ENCODE peak calls at places on chromosomes 5 and 9, in four cellular contexts. One of them, this sample, is unnamed.

GRCh38 chr9:1253098-1253979 is 203.2 kb downstream of the DMRT2 start:
- DNase-seq in endothelial cell: no peak
- DNase-seq in effector memory CD4-positive, alpha-beta T cell: no peak
- DNase-seq in NCI-H1417: no peak
- DNase-seq in this sample: no peak

GRCh38 chr9:93713716-93714115 is 137.3 kb downstream of the PHF2 start:
- DNase-seq in NCI-H1417: no peak
- DNase-seq in effector memory CD4-positive, alpha-beta T cell: no peak
- DNase-seq in endothelial cell: no peak
- DNase-seq in this sample: no peak

GRCh38 chr9:91163441-91163772 is 198.3 kb downstream of the AUH start:
- DNase-seq in effector memory CD4-positive, alpha-beta T cell: no peak
- DNase-seq in NCI-H1417: no peak
- DNase-seq in endothelial cell: no peak
- DNase-seq in this sample: no peak

GRCh38 chr5:168984135-168984675 is 316.7 kb downstream of the SLIT3 start:
- DNase-seq in NCI-H1417: no peak
- DNase-seq in endothelial cell: no peak
- DNase-seq in effector memory CD4-positive, alpha-beta T cell: no peak
- DNase-seq in this sample: no peak

GRCh38 chr9:96029722-96030515 is 154.4 kb downstream of the ERCC6L2 start:
- DNase-seq in NCI-H1417: no peak
- DNase-seq in effector memory CD4-positive, alpha-beta T cell: no peak
- DNase-seq in endothelial cell: no peak
- DNase-seq in this sample: no peak

GRCh38 chr5:138745268-138745667 is 8.0 kb upstream of the CTNNA1 start:
- DNase-seq in endothelial cell: no peak
- DNase-seq in effector memory CD4-positive, alpha-beta T cell: no peak
- DNase-seq in NCI-H1417: no peak
- DNase-seq in this sample: no peak

GRCh38 chr9:15299374-15299939 is 7.6 kb downstream of the TTC39B start:
- DNase-seq in NCI-H1417: no peak
- DNase-seq in endothelial cell: no peak
- DNase-seq in effector memory CD4-positive, alpha-beta T cell: peak
- DNase-seq in this sample: no peak

GRCh38 chr5:97098864-97099454 is 43.5 kb downstream of the LIX1 start:
- DNase-seq in NCI-H1417: no peak
- DNase-seq in effector memory CD4-positive, alpha-beta T cell: no peak
- DNase-seq in endothelial cell: no peak
- DNase-seq in this sample: no peak

GRCh38 chr9:109245300-109245897 is 75.5 kb downstream of the EPB41L4B start:
- DNase-seq in NCI-H1417: peak
- DNase-seq in effector memory CD4-positive, alpha-beta T cell: no peak
- DNase-seq in endothelial cell: no peak
- DNase-seq in this sample: no peak

GRCh38 chr5:176203086-176203485 is 35.1 kb upstream of the SIMC1 start:
- DNase-seq in effector memory CD4-positive, alpha-beta T cell: no peak
- DNase-seq in NCI-H1417: no peak
- DNase-seq in endothelial cell: no peak
- DNase-seq in this sample: no peak

GRCh38 chr9:111886983-111887718 is 9.5 kb upstream of the UGCG start:
- DNase-seq in endothelial cell: no peak
- DNase-seq in NCI-H1417: no peak
- DNase-seq in effector memory CD4-positive, alpha-beta T cell: no peak
- DNase-seq in this sample: no peak

GRCh38 chr9:96150324-96151023 is 151.5 kb downstream of the HSD17B3 start:
- DNase-seq in effector memory CD4-positive, alpha-beta T cell: no peak
- DNase-seq in NCI-H1417: no peak
- DNase-seq in endothelial cell: no peak
- DNase-seq in this sample: peak

GRCh38 chr5:173324115-173325001 is 3.9 kb downstream of the STC2 start:
- DNase-seq in NCI-H1417: no peak
- DNase-seq in effector memory CD4-positive, alpha-beta T cell: no peak
- DNase-seq in endothelial cell: no peak
- DNase-seq in this sample: peak

GRCh38 chr5:133680830-133681555 is 68.7 kb upstream of the FSTL4 start:
- DNase-seq in endothelial cell: no peak
- DNase-seq in NCI-H1417: no peak
- DNase-seq in effector memory CD4-positive, alpha-beta T cell: no peak
- DNase-seq in this sample: no peak

GRCh38 chr5:138230261-138230660 is 17.1 kb upstream of the CDC23 start:
- DNase-seq in effector memory CD4-positive, alpha-beta T cell: no peak
- DNase-seq in NCI-H1417: no peak
- DNase-seq in endothelial cell: no peak
- DNase-seq in this sample: no peak

GRCh38 chr9:113622600-113623400 is 159.3 kb downstream of the RGS3 start:
- DNase-seq in endothelial cell: no peak
- DNase-seq in NCI-H1417: no peak
- DNase-seq in effector memory CD4-positive, alpha-beta T cell: no peak
- DNase-seq in this sample: no peak

GRCh38 chr9:134626576-134627416 is 14.8 kb upstream of the COL5A1 start:
- DNase-seq in NCI-H1417: no peak
- DNase-seq in effector memory CD4-positive, alpha-beta T cell: no peak
- DNase-seq in endothelial cell: no peak
- DNase-seq in this sample: no peak

GRCh38 chr5:100643473-100643872 is 108.3 kb downstream of the FAM174A start:
- DNase-seq in effector memory CD4-positive, alpha-beta T cell: no peak
- DNase-seq in endothelial cell: no peak
- DNase-seq in NCI-H1417: no peak
- DNase-seq in this sample: no peak

GRCh38 chr9:14296462-14296861 is 17.5 kb downstream of the NFIB start:
- DNase-seq in endothelial cell: no peak
- DNase-seq in NCI-H1417: no peak
- DNase-seq in effector memory CD4-positive, alpha-beta T cell: no peak
- DNase-seq in this sample: no peak

GRCh38 chr5:159866093-159866492 is 50.2 kb upstream of the ADRA1B start:
- DNase-seq in endothelial cell: no peak
- DNase-seq in NCI-H1417: no peak
- DNase-seq in effector memory CD4-positive, alpha-beta T cell: no peak
- DNase-seq in this sample: no peak

GRCh38 chr5:72525816-72526215 is 18.6 kb upstream of the ZNF366 start:
- DNase-seq in endothelial cell: no peak
- DNase-seq in effector memory CD4-positive, alpha-beta T cell: no peak
- DNase-seq in NCI-H1417: no peak
- DNase-seq in this sample: peak

GRCh38 chr5:178273665-178274541 is 41.3 kb upstream of the PHYKPL start:
- DNase-seq in effector memory CD4-positive, alpha-beta T cell: no peak
- DNase-seq in NCI-H1417: no peak
- DNase-seq in endothelial cell: no peak
- DNase-seq in this sample: no peak

GRCh38 chr5:137146402-137146889 is 352.7 kb downstream of the SPOCK1 start:
- DNase-seq in endothelial cell: no peak
- DNase-seq in effector memory CD4-positive, alpha-beta T cell: no peak
- DNase-seq in NCI-H1417: peak
- DNase-seq in this sample: no peak

GRCh38 chr9:82606761-82607382 is 456.1 kb downstream of the RASEF start:
- DNase-seq in NCI-H1417: peak
- DNase-seq in endothelial cell: peak
- DNase-seq in effector memory CD4-positive, alpha-beta T cell: no peak
- DNase-seq in this sample: peak

GRCh38 chr9:127207734-127208410 is 56.7 kb upstream of the GARNL3 start:
- DNase-seq in endothelial cell: no peak
- DNase-seq in NCI-H1417: no peak
- DNase-seq in effector memory CD4-positive, alpha-beta T cell: no peak
- DNase-seq in this sample: no peak

GRCh38 chr5:151234476-151235238 is 10.8 kb upstream of the CCDC69 start:
- DNase-seq in NCI-H1417: no peak
- DNase-seq in endothelial cell: no peak
- DNase-seq in effector memory CD4-positive, alpha-beta T cell: no peak
- DNase-seq in this sample: no peak

GRCh38 chr5:93578813-93579560 is 2.0 kb downstream of the NR2F1-AS1 start:
- DNase-seq in NCI-H1417: no peak
- DNase-seq in endothelial cell: no peak
- DNase-seq in effector memory CD4-positive, alpha-beta T cell: no peak
- DNase-seq in this sample: no peak

GRCh38 chr5:2710910-2711309 is 40.6 kb downstream of the IRX2 start:
- DNase-seq in endothelial cell: no peak
- DNase-seq in NCI-H1417: no peak
- DNase-seq in effector memory CD4-positive, alpha-beta T cell: no peak
- DNase-seq in this sample: no peak

This sample was measured in OCI-M1.